ENCODE peak calls at places on chromosomes 6 and 20, in five cellular contexts. D is GM12891, G is hepatocyte, A is NCI-H1436, H is Calu3. Z is an unnamed sample.

GRCh38 chr20:16530201-16530681 is 43.0 kb downstream of the KIF16B start:
- DNase-seq in G (peak; percentile 83), D (no peak), H (peak; percentile 47), A (no peak), Z (no peak)

GRCh38 chr20:40860487-40860902 is 168.1 kb upstream of the TOP1 start:
- DNase-seq in D (no peak), H (peak; percentile 10), A (no peak), G (peak; percentile 14), Z (no peak)

GRCh38 chr6:52087498-52087999 is at the start of gene PKHD1:
- DNase-seq in A (no peak), D (no peak), G (peak; percentile 56), H (peak; percentile 73), Z (peak; percentile 54)

GRCh38 chr20:10919549-10920140 is 245.8 kb upstream of the JAG1 start:
- DNase-seq in D (no peak), G (no peak), H (no peak), A (no peak), Z (no peak)

GRCh38 chr6:5490495-5491069 is 229.3 kb downstream of the FARS2 start:
- DNase-seq in A (peak; percentile 27), D (no peak), G (no peak), H (no peak), Z (no peak)

GRCh38 chr6:133099573-133099972 is 141.6 kb upstream of the EYA4 start:
- DNase-seq in D (no peak), H (peak; percentile 18), G (no peak), A (no peak), Z (peak; percentile 10)

GRCh38 chr6:72348926-72349325 is 272.9 kb upstream of the KCNQ5 start:
- DNase-seq in D (no peak), A (no peak), H (no peak), G (no peak), Z (no peak)

GRCh38 chr6:127164555-127164954 is 46.1 kb downstream of the RSPO3 start:
- DNase-seq in H (no peak), A (no peak), D (no peak), G (no peak), Z (no peak)

GRCh38 chr6:28167068-28167467 is 25.4 kb downstream of the ZKSCAN8 start:
- DNase-seq in G (no peak), D (no peak), H (no peak), A (no peak), Z (no peak)

Z was measured in HuH-7.